ENCODE peak calls at places on chromosomes 7 and 10, in eight cellular contexts. One of them, this sample, is unnamed.

GRCh38 chr7:93958216-93958615 is 36.7 kb downstream of the GNG11 start:
- DNase-seq in anterior cingulate cortex: no peak
- DNase-seq in CD4-positive, alpha-beta memory T cell: no peak
- DNase-seq in Calu3: no peak
- DNase-seq in NCI-H82: peak; percentile 58
- DNase-seq in pons: no peak
- DNase-seq in naive thymus-derived CD8-positive, alpha-beta T cell: no peak
- DNase-seq in CD8-positive, alpha-beta T cell: no peak
- DNase-seq in this sample: no peak

GRCh38 chr10:121526801-121527221 is 71.4 kb downstream of the FGFR2 start:
- DNase-seq in anterior cingulate cortex: no peak
- DNase-seq in CD4-positive, alpha-beta memory T cell: no peak
- DNase-seq in Calu3: no peak
- DNase-seq in NCI-H82: no peak
- DNase-seq in pons: no peak
- DNase-seq in naive thymus-derived CD8-positive, alpha-beta T cell: no peak
- DNase-seq in CD8-positive, alpha-beta T cell: no peak
- DNase-seq in this sample: no peak

GRCh38 chr10:201328-201771 is 66.1 kb downstream of the ZMYND11 start:
- DNase-seq in anterior cingulate cortex: no peak
- DNase-seq in CD4-positive, alpha-beta memory T cell: no peak
- DNase-seq in Calu3: no peak
- DNase-seq in NCI-H82: no peak
- DNase-seq in pons: no peak
- DNase-seq in naive thymus-derived CD8-positive, alpha-beta T cell: no peak
- DNase-seq in CD8-positive, alpha-beta T cell: no peak
- DNase-seq in this sample: no peak

GRCh38 chr7:155798673-155799439 is 13.4 kb downstream of the SHH start:
- DNase-seq in anterior cingulate cortex: no peak
- DNase-seq in CD4-positive, alpha-beta memory T cell: no peak
- DNase-seq in Calu3: no peak
- DNase-seq in NCI-H82: no peak
- DNase-seq in pons: no peak
- DNase-seq in naive thymus-derived CD8-positive, alpha-beta T cell: no peak
- DNase-seq in CD8-positive, alpha-beta T cell: no peak
- DNase-seq in this sample: no peak

GRCh38 chr10:70925377-70926214 is 37.2 kb upstream of the PCBD1 start:
- DNase-seq in anterior cingulate cortex: no peak
- DNase-seq in CD4-positive, alpha-beta memory T cell: peak; percentile 15
- DNase-seq in Calu3: peak; percentile 69
- DNase-seq in NCI-H82: peak; percentile 78
- DNase-seq in pons: peak; percentile 1
- DNase-seq in naive thymus-derived CD8-positive, alpha-beta T cell: peak; percentile 23
- DNase-seq in CD8-positive, alpha-beta T cell: peak; percentile 32
- DNase-seq in this sample: peak; percentile 17

GRCh38 chr10:84789050-84789449 is 460.7 kb downstream of the CCSER2 start:
- DNase-seq in anterior cingulate cortex: no peak
- DNase-seq in CD4-positive, alpha-beta memory T cell: no peak
- DNase-seq in Calu3: no peak
- DNase-seq in NCI-H82: no peak
- DNase-seq in pons: no peak
- DNase-seq in naive thymus-derived CD8-positive, alpha-beta T cell: no peak
- DNase-seq in CD8-positive, alpha-beta T cell: no peak
- DNase-seq in this sample: no peak

GRCh38 chr7:142298009-142298408 is 40.2 kb upstream of the PRSS58 start:
- DNase-seq in anterior cingulate cortex: no peak
- DNase-seq in CD4-positive, alpha-beta memory T cell: no peak
- DNase-seq in Calu3: no peak
- DNase-seq in NCI-H82: peak; percentile 71
- DNase-seq in pons: no peak
- DNase-seq in naive thymus-derived CD8-positive, alpha-beta T cell: no peak
- DNase-seq in CD8-positive, alpha-beta T cell: no peak
- DNase-seq in this sample: no peak

GRCh38 chr10:96073722-96074121 is 30.3 kb downstream of the CCNJ start:
- DNase-seq in anterior cingulate cortex: no peak
- DNase-seq in CD4-positive, alpha-beta memory T cell: no peak
- DNase-seq in Calu3: no peak
- DNase-seq in NCI-H82: no peak
- DNase-seq in pons: no peak
- DNase-seq in naive thymus-derived CD8-positive, alpha-beta T cell: no peak
- DNase-seq in CD8-positive, alpha-beta T cell: no peak
- DNase-seq in this sample: peak; percentile 8

GRCh38 chr10:128051548-128051947 is 74.7 kb downstream of the MKI67 start:
- DNase-seq in anterior cingulate cortex: no peak
- DNase-seq in CD4-positive, alpha-beta memory T cell: no peak
- DNase-seq in Calu3: no peak
- DNase-seq in NCI-H82: no peak
- DNase-seq in pons: no peak
- DNase-seq in naive thymus-derived CD8-positive, alpha-beta T cell: no peak
- DNase-seq in CD8-positive, alpha-beta T cell: no peak
- DNase-seq in this sample: no peak